ENCODE peak calls at places on chromosomes 13 and 19, in nine cellular contexts. One of them, this sample, is unnamed.

GRCh38 chr19:44757735-44758505 is 9.4 kb downstream of the BCL3 start:
- DNase-seq in stimulated activated CD4-positive, alpha-beta T cell treated with anti-CD3 and anti-CD28 coated beads, Interleukin-2, amount 100 ng/mL, for 24 hours: no peak
- DNase-seq in lung microvascular endothelial cell: peak; percentile 72
- DNase-seq in T-cell: no peak
- DNase-seq in skeletal muscle cell: no peak
- DNase-seq in right lobe of liver: no peak
- DNase-seq in AG04449: no peak
- DNase-seq in H9: peak; percentile 74
- DNase-seq in NCI-H345: no peak
- DNase-seq in this sample: no peak

GRCh38 chr19:35712529-35712909 is 5.3 kb upstream of the KMT2B start:
- DNase-seq in right lobe of liver: no peak
- DNase-seq in stimulated activated CD4-positive, alpha-beta T cell treated with anti-CD3 and anti-CD28 coated beads, Interleukin-2, amount 100 ng/mL, for 24 hours: peak; percentile 53
- DNase-seq in lung microvascular endothelial cell: no peak
- DNase-seq in skeletal muscle cell: no peak
- DNase-seq in T-cell: no peak
- DNase-seq in AG04449: no peak
- DNase-seq in NCI-H345: no peak
- DNase-seq in H9: no peak
- DNase-seq in this sample: no peak

GRCh38 chr13:87138856-87139255 is 532.3 kb upstream of the SLITRK5 start:
- DNase-seq in right lobe of liver: no peak
- DNase-seq in NCI-H345: no peak
- DNase-seq in T-cell: no peak
- DNase-seq in AG04449: no peak
- DNase-seq in skeletal muscle cell: no peak
- DNase-seq in H9: no peak
- DNase-seq in lung microvascular endothelial cell: no peak
- DNase-seq in stimulated activated CD4-positive, alpha-beta T cell treated with anti-CD3 and anti-CD28 coated beads, Interleukin-2, amount 100 ng/mL, for 24 hours: no peak
- DNase-seq in this sample: no peak

GRCh38 chr13:58843567-58843966 is 1212.0 kb downstream of the PCDH17 start:
- DNase-seq in AG04449: no peak
- DNase-seq in NCI-H345: no peak
- DNase-seq in skeletal muscle cell: no peak
- DNase-seq in lung microvascular endothelial cell: no peak
- DNase-seq in right lobe of liver: no peak
- DNase-seq in T-cell: no peak
- DNase-seq in stimulated activated CD4-positive, alpha-beta T cell treated with anti-CD3 and anti-CD28 coated beads, Interleukin-2, amount 100 ng/mL, for 24 hours: no peak
- DNase-seq in H9: peak; percentile 47
- DNase-seq in this sample: no peak

GRCh38 chr19:5138606-5139594 is 170.0 kb downstream of the KDM4B start:
- DNase-seq in stimulated activated CD4-positive, alpha-beta T cell treated with anti-CD3 and anti-CD28 coated beads, Interleukin-2, amount 100 ng/mL, for 24 hours: peak; percentile 85
- DNase-seq in T-cell: peak; percentile 60
- DNase-seq in right lobe of liver: no peak
- DNase-seq in skeletal muscle cell: peak; percentile 8
- DNase-seq in AG04449: no peak
- DNase-seq in lung microvascular endothelial cell: peak; percentile 88
- DNase-seq in H9: no peak
- DNase-seq in NCI-H345: no peak
- DNase-seq in this sample: peak; percentile 58

GRCh38 chr19:33904681-33905080 is 108.0 kb downstream of the KCTD15 start:
- DNase-seq in AG04449: no peak
- DNase-seq in H9: peak; percentile 65
- DNase-seq in T-cell: no peak
- DNase-seq in stimulated activated CD4-positive, alpha-beta T cell treated with anti-CD3 and anti-CD28 coated beads, Interleukin-2, amount 100 ng/mL, for 24 hours: no peak
- DNase-seq in lung microvascular endothelial cell: peak; percentile 79
- DNase-seq in NCI-H345: no peak
- DNase-seq in skeletal muscle cell: peak; percentile 14
- DNase-seq in right lobe of liver: no peak
- DNase-seq in this sample: no peak

GRCh38 chr19:56538761-56539263 is at the start of gene ZFP28:
- DNase-seq in skeletal muscle cell: no peak
- DNase-seq in right lobe of liver: peak; percentile 76
- DNase-seq in NCI-H345: peak; percentile 81
- DNase-seq in T-cell: no peak
- DNase-seq in stimulated activated CD4-positive, alpha-beta T cell treated with anti-CD3 and anti-CD28 coated beads, Interleukin-2, amount 100 ng/mL, for 24 hours: peak; percentile 75
- DNase-seq in lung microvascular endothelial cell: no peak
- DNase-seq in H9: peak; percentile 80
- DNase-seq in AG04449: no peak
- DNase-seq in this sample: peak; percentile 49

GRCh38 chr19:4889034-4889825 is 13.5 kb downstream of the ARRDC5 start:
- DNase-seq in lung microvascular endothelial cell: peak; percentile 35
- DNase-seq in right lobe of liver: no peak
- DNase-seq in H9: no peak
- DNase-seq in skeletal muscle cell: no peak
- DNase-seq in AG04449: no peak
- DNase-seq in T-cell: no peak
- DNase-seq in stimulated activated CD4-positive, alpha-beta T cell treated with anti-CD3 and anti-CD28 coated beads, Interleukin-2, amount 100 ng/mL, for 24 hours: no peak
- DNase-seq in NCI-H345: no peak
- DNase-seq in this sample: no peak

This sample was measured in T-helper 1 cell.